ENCODE peak calls at places on chromosome 5, in nine cellular contexts. Y, B, X, M, J, E, L, R and H are unnamed samples.

GRCh38 chr5:150573216-150573615 is 65.3 kb downstream of the NDST1 start:
- DNase-seq in B (no peak), E (no peak), L (no peak), Y (no peak), R (no peak), M (no peak), X (no peak), J (no peak), H (no peak)

GRCh38 chr5:77943851-77944250 is 167.7 kb upstream of the TBCA start:
- DNase-seq in B (no peak), J (no peak), E (no peak), X (no peak), R (no peak), M (no peak), L (no peak), Y (no peak), H (no peak)

GRCh38 chr5:28301676-28302075 is 1263.3 kb upstream of the CDH9 start:
- DNase-seq in Y (no peak), X (no peak), R (no peak), M (no peak), L (peak; percentile 88), B (no peak), J (no peak), E (no peak), H (no peak)

GRCh38 chr5:39876146-39876545 is 451.4 kb upstream of the DAB2 start:
- DNase-seq in E (no peak), M (no peak), B (no peak), L (no peak), R (no peak), Y (no peak), X (no peak), J (no peak), H (no peak)

GRCh38 chr5:107985144-107985543 is 314.4 kb upstream of the EFNA5 start:
- DNase-seq in J (no peak), B (no peak), M (peak; percentile 9), L (no peak), X (no peak), R (no peak), Y (no peak), E (peak; percentile 88), H (peak; percentile 28)

GRCh38 chr5:56460681-56461191 is 227.6 kb upstream of the ANKRD55 start:
- DNase-seq in J (no peak), R (peak; percentile 72), M (no peak), E (no peak), L (no peak), Y (no peak), B (peak; percentile 58), X (no peak), H (no peak)

GRCh38 chr5:32197032-32197431 is 22.9 kb upstream of the GOLPH3 start:
- DNase-seq in J (no peak), E (no peak), B (no peak), R (no peak), L (no peak), X (no peak), Y (no peak), M (no peak), H (no peak)

GRCh38 chr5:92505145-92505544 is 1075.9 kb downstream of the NR2F1-AS1 start:
- DNase-seq in Y (no peak), J (no peak), E (no peak), M (no peak), B (no peak), L (no peak), X (no peak), R (no peak), H (no peak)

GRCh38 chr5:44332360-44332971 is 56.8 kb downstream of the FGF10 start:
- DNase-seq in X (peak; percentile 10), Y (no peak), J (no peak), E (no peak), B (peak; percentile 17), L (peak; percentile 48), M (no peak), R (no peak), H (no peak)

GRCh38 chr5:2901096-2901495 is 149.6 kb upstream of the IRX2 start:
- DNase-seq in J (no peak), X (no peak), Y (no peak), R (no peak), B (no peak), L (no peak), E (no peak), M (no peak), H (no peak)

GRCh38 chr5:84080908-84081307 is 303.8 kb downstream of the EDIL3 start:
- DNase-seq in J (no peak), L (no peak), Y (no peak), E (no peak), X (no peak), M (no peak), B (no peak), R (no peak), H (no peak)

DNA sequence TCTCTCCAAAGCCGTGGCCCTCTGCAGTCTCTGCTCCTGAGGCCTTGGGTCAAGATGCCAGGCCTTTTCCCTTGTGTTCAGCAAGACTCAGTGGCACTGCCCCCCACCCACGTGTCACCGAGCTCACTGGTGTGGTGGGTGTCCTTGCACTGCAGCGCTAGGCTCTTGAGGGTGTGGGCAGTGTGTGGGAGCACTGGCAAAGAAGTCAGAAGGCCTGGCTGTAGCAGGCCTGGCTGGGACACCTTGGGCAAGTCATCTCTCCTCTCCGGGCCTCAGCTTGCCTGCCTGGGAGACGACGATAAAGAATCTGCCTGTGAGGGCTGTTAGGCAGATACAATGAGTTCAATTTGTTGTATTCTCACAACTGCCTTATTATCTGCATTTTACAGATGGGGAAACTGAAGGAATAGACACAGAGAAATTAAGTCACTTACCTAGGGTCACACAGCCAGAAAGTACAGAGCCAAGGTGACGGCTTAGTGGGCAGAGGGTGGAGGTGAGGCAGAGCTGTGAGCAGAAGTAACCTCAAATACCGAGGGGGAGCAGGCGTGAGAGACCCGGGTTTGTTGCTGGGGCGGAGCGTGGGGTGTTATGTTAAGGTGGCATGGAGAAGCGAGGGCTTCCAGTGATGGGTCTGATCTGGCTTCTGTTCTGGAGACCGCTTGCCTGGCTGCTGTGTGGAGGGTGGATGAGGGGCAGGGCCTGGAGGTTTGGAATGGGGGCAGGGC is 1.3 kb downstream of the TSPAN17 start:
- DNase-seq in X (peak; percentile 83), M (no peak), E (no peak), L (no peak), Y (no peak), J (no peak), R (no peak), B (no peak), H (no peak)
- H3K27ac ChIP-seq in X (peak overlapping the region; percentile 78), M (no peak overlapping the region), E (no peak overlapping the region), L (peak overlapping the region; percentile 94), Y (no peak overlapping the region), J (no peak overlapping the region), R (peak overlapping the region; percentile 76), B (no peak overlapping the region), H (peak overlapping the region; percentile 63)

DNA sequence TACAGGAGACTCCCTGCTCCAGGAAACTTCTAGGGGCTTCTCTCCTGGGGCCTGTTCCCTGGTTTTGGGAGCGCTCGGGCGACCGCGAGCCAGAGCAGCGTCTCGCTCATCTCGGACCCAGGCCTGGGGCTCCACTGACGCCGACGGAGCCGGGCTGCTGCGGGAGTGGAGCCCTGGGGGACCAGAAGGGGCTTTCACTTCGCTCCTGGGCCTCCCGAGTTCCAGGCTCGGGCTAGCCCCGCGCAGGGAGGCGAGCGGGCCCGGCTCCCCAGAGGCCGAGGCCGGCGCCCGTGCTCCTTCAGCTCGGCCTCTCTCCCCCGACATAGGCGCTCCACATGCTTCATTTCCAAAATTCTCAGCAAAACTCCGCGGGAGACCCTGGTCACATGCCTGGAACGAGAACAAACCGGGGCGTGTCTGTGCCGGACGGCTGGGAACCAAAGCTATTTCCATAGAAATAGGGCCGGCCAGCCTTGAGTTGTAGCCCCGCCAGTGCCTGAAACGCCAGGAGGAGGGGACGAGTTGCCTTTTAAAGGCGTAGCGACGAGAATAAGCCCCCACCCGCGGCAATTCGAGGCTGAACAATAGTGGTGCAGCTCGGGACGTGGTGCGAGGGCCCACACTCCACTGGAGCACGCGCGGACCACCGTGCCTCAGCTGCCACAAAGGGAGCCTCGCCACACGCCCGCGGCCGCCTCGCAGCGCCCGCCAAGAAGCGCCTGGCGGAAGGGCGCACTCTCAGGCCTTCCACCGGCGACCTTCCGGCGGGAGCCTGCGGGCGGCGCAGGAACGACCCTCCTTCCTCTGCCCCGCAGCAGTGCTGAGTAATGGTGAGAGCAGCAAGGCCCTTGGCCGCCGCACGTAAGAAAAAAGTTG is 1.1 kb upstream of the G3BP1 start:
- DNase-seq in R (peak; percentile 68), Y (peak; percentile 82), X (peak; percentile 67), J (peak; percentile 78), B (no peak), M (peak; percentile 65), E (peak; percentile 84), L (peak; percentile 52), H (peak; percentile 85)
- TF ChIP-seq POLR2A in R (no peak), Y (no peak), X (peak; percentile 86), J (no peak), B (no peak), M (no peak), E (peak; percentile 14), L (peak; percentile 27), H (no peak)

GRCh38 chr5:99037668-99038067 is 108.9 kb upstream of the CHD1 start:
- DNase-seq in Y (peak; percentile 84), L (no peak), E (no peak), X (no peak), M (peak; percentile 71), J (no peak), R (no peak), B (peak; percentile 45), H (no peak)
- H3K27ac ChIP-seq in Y (no peak overlapping the region), L (no peak overlapping the region), E (no peak overlapping the region), X (no peak overlapping the region), M (no peak overlapping the region), J (no peak overlapping the region), R (no peak overlapping the region), B (no peak overlapping the region), H (no peak overlapping the region)

GRCh38 chr5:143206194-143207053 is 197.1 kb downstream of the NR3C1 start:
- DNase-seq in R (no peak), J (no peak), E (no peak), B (no peak), M (no peak), X (no peak), L (no peak), Y (no peak), H (no peak)

GRCh38 chr5:143207563-143208364 is 195.7 kb downstream of the NR3C1 start:
- DNase-seq in J (no peak), L (no peak), B (no peak), Y (no peak), M (no peak), X (peak; percentile 76), E (no peak), R (no peak), H (peak; percentile 22)

GRCh38 chr5:143208365-143208641 is 195.2 kb downstream of the NR3C1 start:
- DNase-seq in E (no peak), B (no peak), R (no peak), L (no peak), M (no peak), X (no peak), J (no peak), Y (no peak), H (no peak)

GRCh38 chr5:143205879-143206193 is 197.7 kb downstream of the NR3C1 start:
- DNase-seq in B (no peak), E (no peak), L (no peak), M (no peak), Y (no peak), J (no peak), R (no peak), X (no peak), H (no peak)

DNA sequence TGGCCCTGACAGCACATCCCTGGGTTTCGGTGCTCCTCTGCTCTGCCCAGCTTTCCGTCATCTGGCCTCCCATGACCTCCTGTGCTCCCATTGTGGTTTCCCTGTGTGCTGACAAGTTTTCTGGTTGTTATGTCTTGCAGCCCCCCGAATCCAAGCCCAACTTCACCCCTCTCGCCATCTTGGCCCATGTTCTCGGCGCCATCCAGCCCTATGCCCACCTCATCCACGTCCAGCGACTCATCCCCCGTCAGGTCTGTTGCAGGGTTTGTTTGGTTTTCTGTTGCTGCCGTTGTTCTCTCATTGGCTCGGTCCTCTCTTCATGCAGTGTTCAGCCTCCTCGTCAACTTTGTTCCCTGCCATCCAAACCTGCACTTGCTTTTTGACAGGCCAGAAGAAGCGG is 196.4 kb downstream of the NR3C1 start:
- DNase-seq in L (no peak), Y (no peak), M (no peak), R (no peak), X (no peak), B (no peak), E (no peak), J (no peak), H (no peak)
- TF ChIP-seq POLR2A in L (no peak), Y (no peak), M (no peak), R (no peak), X (no peak), B (no peak), E (no peak), J (no peak), H (no peak)